ENCODE peak calls at places on chromosomes 12 and 14, in ten cellular contexts. W, Z, D, P, G, H, V, C, B and A are unnamed samples.

GRCh38 chr12:40832668-40833067 is 140.4 kb downstream of the CNTN1 start:
- DNase-seq in V (no peak), H (no peak), G (no peak), Z (no peak), B (no peak), D (no peak), C (no peak), W (no peak), P (no peak), A (no peak)

GRCh38 chr14:54207991-54208520 is 188.8 kb upstream of the CDKN3 start:
- DNase-seq in B (no peak), C (no peak), W (no peak), V (no peak), G (no peak), P (no peak), D (no peak), H (peak), Z (peak), A (no peak)

GRCh38 chr12:40233741-40234367 is 9.1 kb downstream of the LRRK2 start:
- DNase-seq in P (no peak), V (no peak), Z (no peak), G (no peak), B (no peak), D (no peak), W (no peak), C (no peak), H (no peak), A (no peak)

GRCh38 chr14:99628832-99629618 is 15.9 kb upstream of the HHIPL1 start:
- DNase-seq in W (peak), G (no peak), Z (peak), B (no peak), P (peak), C (peak), V (no peak), D (no peak), H (peak), A (no peak)

GRCh38 chr14:68683326-68683725 is 109.5 kb downstream of the ZFP36L1 start:
- DNase-seq in W (no peak), D (no peak), V (no peak), B (no peak), H (peak), G (no peak), P (peak), Z (no peak), C (no peak), A (no peak)

GRCh38 chr14:67461341-67461985 is 27.1 kb downstream of the TMEM229B start:
- DNase-seq in W (peak), D (no peak), P (peak), B (no peak), Z (peak), G (no peak), C (peak), V (no peak), H (peak), A (no peak)

GRCh38 chr14:54209501-54210231 is 187.1 kb upstream of the CDKN3 start:
- DNase-seq in Z (peak), P (peak), V (no peak), W (no peak), B (no peak), G (no peak), D (no peak), H (peak), C (no peak), A (no peak)

GRCh38 chr12:18747960-18748359 is 10.0 kb downstream of the CAPZA3 start:
- DNase-seq in B (peak), G (peak), C (no peak), V (peak), P (peak), Z (peak), W (peak), D (no peak), H (peak), A (peak)

GRCh38 chr12:54024127-54024526 is 4.1 kb upstream of the HOXC6 start:
- DNase-seq in P (no peak), D (no peak), C (no peak), Z (no peak), W (no peak), H (no peak), G (no peak), B (no peak), V (no peak), A (no peak)

GRCh38 chr12:57553343-57554202 is 3.7 kb downstream of the KIF5A start:
- DNase-seq in P (no peak), G (no peak), Z (no peak), V (no peak), W (no peak), D (no peak), C (no peak), B (no peak), H (peak), A (no peak)

GRCh38 chr12:58819345-58819744 is 101.0 kb downstream of the LRIG3 start:
- DNase-seq in D (no peak), H (no peak), V (no peak), W (no peak), P (no peak), B (no peak), Z (no peak), C (no peak), G (no peak), A (no peak)

GRCh38 chr12:32002848-32003493 is 43.8 kb downstream of the RESF1 start:
- DNase-seq in D (no peak), B (no peak), V (no peak), P (peak), H (peak), Z (no peak), G (no peak), W (no peak), C (no peak), A (peak)

GRCh38 chr12:122669397-122670070 is 33.6 kb downstream of the HCAR2 start:
- DNase-seq in W (peak), C (no peak), B (peak), G (no peak), D (no peak), P (peak), Z (peak), V (peak), H (peak), A (no peak)

GRCh38 chr12:80211671-80212070 is 112.3 kb downstream of the OTOGL start:
- DNase-seq in V (no peak), C (no peak), P (no peak), B (no peak), W (no peak), Z (no peak), H (no peak), G (no peak), D (no peak), A (no peak)

GRCh38 chr14:20690848-20691640 is 2.5 kb downstream of the ANG start:
- DNase-seq in H (peak), P (peak), C (peak), W (peak), G (peak), Z (peak), V (no peak), D (no peak), B (no peak), A (no peak)

GRCh38 chr12:75913502-75914110 is 118.0 kb downstream of the PHLDA1 start:
- DNase-seq in D (no peak), V (no peak), B (no peak), H (peak), Z (no peak), W (no peak), G (no peak), C (peak), P (no peak), A (no peak)

GRCh38 chr14:57634335-57634734 is 140.7 kb upstream of the CCDC198 start:
- DNase-seq in B (no peak), G (no peak), C (no peak), P (no peak), Z (no peak), W (no peak), D (no peak), V (no peak), H (no peak), A (no peak)

GRCh38 chr14:101232340-101233015 is 328.8 kb upstream of the DIO3 start:
- DNase-seq in W (no peak), G (no peak), D (no peak), P (peak), C (no peak), Z (no peak), B (no peak), V (no peak), H (no peak), A (no peak)

GRCh38 chr12:47734725-47735480 is 9.6 kb upstream of the ENDOU start:
- DNase-seq in V (no peak), W (no peak), H (no peak), C (no peak), Z (peak), G (no peak), B (no peak), P (no peak), D (no peak), A (no peak)

GRCh38 chr12:47736216-47736615 is 10.9 kb upstream of the ENDOU start:
- DNase-seq in H (no peak), B (no peak), W (peak), V (no peak), P (no peak), G (no peak), Z (peak), D (no peak), C (no peak), A (no peak)

GRCh38 chr12:47735649-47736048 is 10.4 kb upstream of the ENDOU start:
- DNase-seq in Z (no peak), P (no peak), W (no peak), D (no peak), V (no peak), H (no peak), C (no peak), G (no peak), B (no peak), A (no peak)

GRCh38 chr12:47737936-47738335 is 12.6 kb upstream of the ENDOU start:
- DNase-seq in P (no peak), W (no peak), H (no peak), D (no peak), V (no peak), C (no peak), B (no peak), Z (no peak), G (no peak), A (no peak)

DNA sequence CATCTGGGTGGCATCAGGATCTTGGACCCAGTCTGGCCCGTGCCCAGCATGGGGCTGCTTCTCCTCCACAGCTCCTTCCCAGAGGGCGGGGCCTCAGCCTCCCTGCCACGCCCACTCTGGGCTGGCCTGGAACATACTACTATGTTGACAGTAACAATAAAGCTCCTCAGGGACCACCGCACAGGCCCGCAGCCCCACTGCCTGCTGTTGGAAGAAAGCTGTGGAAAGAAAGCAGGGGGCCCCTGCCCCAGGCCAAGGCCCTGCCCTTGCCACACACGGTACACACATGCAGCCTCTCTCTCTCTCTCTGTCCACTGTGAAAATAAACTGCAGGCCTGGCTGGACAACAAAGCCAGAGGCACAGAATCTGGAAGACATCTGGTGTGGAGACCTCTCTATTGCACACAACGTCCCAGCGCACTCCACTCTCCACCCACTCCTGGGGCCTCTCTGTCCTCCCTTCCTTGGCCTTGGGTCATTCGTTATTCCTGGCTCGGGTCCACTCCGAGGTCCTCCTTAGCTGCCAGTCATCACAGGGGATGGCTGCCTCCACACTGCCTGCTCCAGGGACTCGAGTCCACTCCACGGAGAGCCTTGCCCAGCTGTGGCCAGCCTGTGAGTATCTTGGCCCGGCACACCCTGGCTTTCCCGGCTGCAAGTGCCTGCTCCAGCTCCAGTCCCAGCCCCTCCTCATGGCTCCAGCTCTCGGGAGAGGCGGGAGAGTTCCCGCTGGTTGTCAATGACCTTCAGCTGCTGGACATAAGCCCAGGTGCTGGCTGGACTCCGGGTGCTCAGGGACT is 11.8 kb upstream of the ENDOU start:
- DNase-seq in Z (peak), D (no peak), H (peak), B (no peak), C (peak), V (no peak), P (peak), G (no peak), W (peak), A (no peak)
- H3K4me3 ChIP-seq in Z (peak), D (peak), H (no peak), B (no peak), C (no peak), V (no peak), P (peak), G (no peak), W (no peak), A (no peak)

DNA sequence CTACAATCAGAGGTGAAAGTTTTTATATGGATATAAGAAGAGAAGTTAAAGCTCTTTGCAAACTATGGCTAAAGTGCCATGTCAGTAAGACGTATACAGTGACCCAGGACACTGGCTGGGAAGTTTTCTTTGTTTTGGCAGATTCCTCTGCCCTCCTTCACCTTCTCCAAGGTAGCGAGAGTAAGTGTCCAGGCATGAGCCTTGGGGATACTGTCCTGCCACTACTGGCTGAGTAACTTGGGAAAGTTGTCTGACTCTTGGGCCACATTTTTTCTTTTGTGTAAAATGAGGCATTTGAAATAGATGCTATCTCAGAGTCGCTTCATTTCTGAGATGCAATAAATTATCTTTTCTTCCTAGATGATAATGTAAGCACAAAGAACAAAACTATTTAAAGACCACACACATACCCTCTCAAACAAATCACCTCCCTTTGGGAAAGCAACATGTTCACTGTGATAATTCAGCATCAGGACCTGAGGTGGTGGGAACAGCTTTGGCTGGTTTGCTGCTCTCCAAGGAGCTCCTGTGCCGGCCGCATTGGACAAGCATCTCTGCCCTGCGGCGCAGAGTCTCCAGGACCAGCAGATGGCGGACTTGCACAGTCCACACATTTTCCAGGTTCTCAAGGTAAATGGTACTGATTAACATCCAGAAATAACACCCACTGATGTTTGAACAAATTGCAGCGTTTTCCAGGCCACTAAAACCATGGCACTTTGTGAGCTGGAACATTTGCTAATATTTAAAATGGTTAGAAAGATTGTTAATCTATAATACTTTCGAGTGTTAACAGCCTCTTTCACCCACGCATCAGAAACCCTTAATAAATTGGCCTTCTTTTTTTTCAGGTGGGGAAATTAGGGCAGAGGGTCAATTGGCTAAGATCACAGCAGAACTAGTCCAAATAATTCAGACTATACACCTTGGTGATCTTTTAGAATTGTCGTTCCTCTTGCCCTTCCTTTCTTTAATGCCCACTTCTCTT is 106.2 kb downstream of the PTCSC3 start:
- DNase-seq in C (peak), H (peak), D (no peak), B (no peak), W (peak), G (peak), V (peak), P (peak), Z (peak), A (peak)
- TF ChIP-seq CTCF in C (peak), H (peak), D (peak), B (peak), W (peak), G (peak), V (peak), P (peak), Z (peak), A (peak)

DNA sequence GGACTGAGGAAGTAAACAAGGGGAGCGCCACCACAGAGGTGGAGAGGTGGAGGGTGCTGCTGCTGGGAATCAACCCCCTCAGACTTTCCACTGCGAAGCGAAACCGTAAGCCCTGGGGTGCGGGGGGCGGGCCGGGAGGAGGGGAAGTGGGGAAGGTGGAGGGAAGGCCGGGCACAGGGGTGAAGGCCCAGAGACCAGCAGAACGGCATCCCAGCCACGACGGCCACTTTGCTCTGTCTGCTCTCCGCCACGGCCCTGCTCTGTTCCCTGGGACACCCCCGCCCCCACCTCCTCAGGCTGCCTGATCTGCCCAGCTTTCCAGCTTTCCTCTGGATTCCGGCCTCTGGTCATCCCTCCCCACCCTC is at the start of gene LAG3:
- DNase-seq in Z (no peak), H (no peak), V (no peak), W (no peak), G (no peak), P (no peak), B (no peak), D (no peak), C (no peak), A (no peak)
- H3K4me3 ChIP-seq in Z (no peak), H (no peak), V (no peak), W (no peak), G (no peak), P (no peak), B (no peak), D (peak), C (no peak), A (no peak)

GRCh38 chr14:103820908-103821307 is 26.5 kb downstream of the PPP1R13B start:
- DNase-seq in D (no peak), H (no peak), B (no peak), C (no peak), G (no peak), P (no peak), W (no peak), Z (no peak), V (no peak), A (no peak)
- TF ChIP-seq CTCF in D (no peak), H (no peak), B (no peak), C (no peak), G (no peak), P (no peak), W (no peak), Z (no peak), V (no peak), A (no peak)

GRCh38 chr14:104802120-104802912 is 1.4 kb downstream of the ZBTB42 start:
- DNase-seq in D (no peak), G (no peak), H (no peak), V (no peak), C (no peak), Z (no peak), B (no peak), P (no peak), W (no peak), A (no peak)

GRCh38 chr14:104801284-104802119 is 601 bp downstream of the ZBTB42 start:
- DNase-seq in P (no peak), Z (no peak), H (no peak), G (no peak), W (no peak), C (peak), V (no peak), B (no peak), D (no peak), A (no peak)

GRCh38 chr14:104803280-104803915 is 2.5 kb downstream of the ZBTB42 start:
- DNase-seq in Z (no peak), H (no peak), V (no peak), D (no peak), B (no peak), G (no peak), W (no peak), C (no peak), P (no peak), A (no peak)

GRCh38 chr14:104803916-104804371 is 3.0 kb downstream of the ZBTB42 start:
- DNase-seq in G (no peak), Z (peak), P (no peak), V (no peak), C (no peak), D (no peak), B (no peak), H (no peak), W (no peak), A (no peak)

GRCh38 chr14:104802913-104803184 is 1.9 kb downstream of the ZBTB42 start:
- DNase-seq in C (no peak), H (no peak), V (no peak), P (no peak), D (no peak), W (no peak), Z (no peak), B (no peak), G (no peak), A (no peak)
- H3K4me3 ChIP-seq in C (no peak), H (no peak), V (no peak), P (no peak), D (peak), W (no peak), Z (no peak), B (no peak), G (no peak), A (no peak)

DNA sequence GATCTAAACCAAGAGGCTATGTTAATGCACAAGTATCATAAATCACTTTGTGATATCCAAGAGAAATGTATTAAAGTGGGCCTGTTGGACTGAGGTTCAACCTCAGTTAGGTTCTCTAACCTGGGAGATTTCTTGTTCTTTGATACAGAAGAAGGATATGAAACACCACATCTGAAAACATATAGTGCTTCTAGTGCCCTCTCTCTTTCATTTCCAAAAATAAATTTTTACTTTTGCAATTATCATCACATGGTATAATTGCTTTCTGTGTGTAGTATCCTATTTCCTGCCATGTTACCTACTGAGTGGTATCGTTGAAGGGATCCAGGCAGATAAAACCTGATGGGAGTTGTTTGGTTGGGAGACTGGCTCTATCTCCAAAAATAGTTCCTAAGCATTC is 264.9 kb downstream of the CCER1 start:
- DNase-seq in B (no peak), H (no peak), C (no peak), D (no peak), V (no peak), W (no peak), Z (no peak), G (no peak), P (no peak), A (no peak)
- TF ChIP-seq CTCF in B (no peak), H (no peak), C (no peak), D (no peak), V (no peak), W (no peak), Z (no peak), G (no peak), P (no peak), A (no peak)

DNA sequence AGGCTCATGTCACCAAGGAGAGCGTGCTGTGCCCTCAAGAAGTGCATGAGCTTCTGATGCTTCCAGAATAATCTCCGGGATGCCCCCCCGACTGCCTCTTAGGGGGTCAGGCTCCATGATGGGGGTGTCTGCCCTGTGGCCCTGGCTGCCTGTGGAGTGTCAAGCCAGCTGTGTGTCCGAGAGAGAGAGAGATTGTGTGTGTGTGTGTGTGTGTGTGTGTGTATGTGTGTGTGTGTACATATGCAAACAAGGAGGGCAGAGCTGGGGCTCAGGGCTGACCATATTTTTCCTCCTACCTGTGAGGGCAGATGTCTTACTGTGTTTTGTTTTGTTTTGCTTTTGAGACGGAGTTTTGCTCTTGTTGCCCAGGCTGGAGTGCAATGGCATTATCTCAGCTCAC is 5.6 kb upstream of the ALDH2 start:
- DNase-seq in G (no peak), D (no peak), Z (no peak), P (no peak), W (no peak), C (no peak), B (no peak), H (no peak), V (no peak), A (no peak)
- H3K4me3 ChIP-seq in G (no peak), D (no peak), Z (no peak), P (no peak), W (no peak), C (no peak), B (no peak), H (no peak), V (no peak), A (no peak)